ENCODE peak calls at places on chromosome 14, in four cellular contexts. One of them, this sample, is unnamed.

GRCh38 chr14:100871234-100872186 is 32.0 kb downstream of the RTL1 start:
- DNase-seq in AG04449: peak; percentile 29
- DNase-seq in heart right ventricle: no peak
- DNase-seq in cardiac fibroblast: peak; percentile 12
- DNase-seq in this sample: no peak

GRCh38 chr14:80485764-80486163 is 274.5 kb upstream of the DIO2 start:
- DNase-seq in heart right ventricle: no peak
- DNase-seq in AG04449: no peak
- DNase-seq in cardiac fibroblast: no peak
- DNase-seq in this sample: no peak

GRCh38 chr14:54711812-54712211 is 144.9 kb downstream of the SAMD4A start:
- DNase-seq in heart right ventricle: no peak
- DNase-seq in AG04449: no peak
- DNase-seq in cardiac fibroblast: no peak
- DNase-seq in this sample: no peak

GRCh38 chr14:67387195-67387594 is 24.8 kb downstream of the PLEK2 start:
- DNase-seq in heart right ventricle: no peak
- DNase-seq in AG04449: no peak
- DNase-seq in cardiac fibroblast: no peak
- DNase-seq in this sample: no peak

GRCh38 chr14:67359319-67359774 is 257 bp downstream of the ATP6V1D start:
- DNase-seq in heart right ventricle: peak; percentile 22
- DNase-seq in AG04449: no peak
- DNase-seq in cardiac fibroblast: peak; percentile 57
- DNase-seq in this sample: peak; percentile 18

GRCh38 chr14:55419663-55420062 is 8.0 kb upstream of the ATG14 start:
- DNase-seq in heart right ventricle: no peak
- DNase-seq in AG04449: no peak
- DNase-seq in cardiac fibroblast: no peak
- DNase-seq in this sample: no peak

GRCh38 chr14:99768381-99768780 is 24.8 kb upstream of the EML1 start:
- DNase-seq in heart right ventricle: no peak
- DNase-seq in AG04449: no peak
- DNase-seq in cardiac fibroblast: no peak
- DNase-seq in this sample: no peak

GRCh38 chr14:86847176-86847575 is 1145.8 kb downstream of the GALC start:
- DNase-seq in AG04449: no peak
- DNase-seq in cardiac fibroblast: no peak
- DNase-seq in heart right ventricle: no peak
- DNase-seq in this sample: no peak

GRCh38 chr14:61147369-61147897 is 133.7 kb downstream of the TMEM30B start:
- DNase-seq in heart right ventricle: no peak
- DNase-seq in AG04449: peak; percentile 41
- DNase-seq in cardiac fibroblast: peak; percentile 63
- DNase-seq in this sample: no peak

GRCh38 chr14:37583358-37584210 is 11.5 kb downstream of the FOXA1 start:
- DNase-seq in heart right ventricle: peak; percentile 7
- DNase-seq in AG04449: no peak
- DNase-seq in cardiac fibroblast: no peak
- DNase-seq in this sample: no peak

GRCh38 chr14:77155083-77155482 is 13.5 kb upstream of the ZDHHC22 start:
- DNase-seq in heart right ventricle: no peak
- DNase-seq in cardiac fibroblast: no peak
- DNase-seq in AG04449: no peak
- DNase-seq in this sample: no peak

GRCh38 chr14:77154421-77154820 is 12.8 kb upstream of the ZDHHC22 start:
- DNase-seq in AG04449: no peak
- DNase-seq in heart right ventricle: no peak
- DNase-seq in cardiac fibroblast: no peak
- DNase-seq in this sample: no peak

GRCh38 chr14:77153802-77154201 is 12.2 kb upstream of the ZDHHC22 start:
- DNase-seq in heart right ventricle: no peak
- DNase-seq in cardiac fibroblast: no peak
- DNase-seq in AG04449: no peak
- DNase-seq in this sample: no peak

GRCh38 chr14:77151245-77151644 is 9.7 kb upstream of the ZDHHC22 start:
- DNase-seq in AG04449: no peak
- DNase-seq in cardiac fibroblast: peak; percentile 14
- DNase-seq in heart right ventricle: no peak
- DNase-seq in this sample: no peak

GRCh38 chr14:77151918-77152588 is 10.5 kb upstream of the ZDHHC22 start:
- DNase-seq in heart right ventricle: no peak
- DNase-seq in AG04449: no peak
- DNase-seq in cardiac fibroblast: peak; percentile 50
- DNase-seq in this sample: no peak
- TF ChIP-seq CTCF in heart right ventricle: no peak
- TF ChIP-seq CTCF in AG04449: no peak
- TF ChIP-seq CTCF in cardiac fibroblast: peak; percentile 7
- TF ChIP-seq CTCF in this sample: peak; percentile 8

GRCh38 chr14:20971705-20972021 is 16.4 kb downstream of the RNASE2 start:
- DNase-seq in cardiac fibroblast: no peak
- DNase-seq in AG04449: no peak
- DNase-seq in heart right ventricle: no peak
- DNase-seq in this sample: no peak
- H3K4me3 ChIP-seq in cardiac fibroblast: peak overlapping the region; percentile 61
- H3K4me3 ChIP-seq in AG04449: peak overlapping the region; percentile 73
- H3K4me3 ChIP-seq in heart right ventricle: no peak overlapping the region
- H3K4me3 ChIP-seq in this sample: peak overlapping the region; percentile 78

DNA sequence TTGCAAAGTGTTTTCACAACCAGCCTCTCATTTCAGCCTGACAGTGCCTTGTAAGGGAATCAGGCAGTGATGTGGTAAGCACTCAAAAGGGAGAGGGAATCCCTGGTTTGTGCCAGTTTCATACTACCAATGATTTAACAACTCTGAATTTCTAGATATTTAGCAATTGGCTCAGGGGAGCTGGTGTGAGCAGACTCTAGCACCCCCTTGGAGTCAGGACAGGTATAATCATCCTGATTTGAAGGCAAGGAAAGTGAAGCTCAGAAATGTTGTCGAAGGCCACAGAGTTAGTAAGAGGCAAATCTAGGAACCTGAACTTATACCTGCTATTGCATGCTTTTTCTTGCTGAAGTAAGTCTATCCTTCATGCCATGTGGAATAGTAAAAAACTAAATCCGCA is 63.1 kb upstream of the DACT1 start:
- DNase-seq in heart right ventricle: no peak
- DNase-seq in cardiac fibroblast: peak; percentile 18
- DNase-seq in AG04449: no peak
- DNase-seq in this sample: no peak
- TF ChIP-seq CTCF in heart right ventricle: no peak
- TF ChIP-seq CTCF in cardiac fibroblast: peak; percentile 2
- TF ChIP-seq CTCF in AG04449: no peak
- TF ChIP-seq CTCF in this sample: peak; percentile 34

GRCh38 chr14:21194597-21194996 is 38.7 kb upstream of the OR5AU1 start:
- DNase-seq in AG04449: no peak
- DNase-seq in heart right ventricle: no peak
- DNase-seq in cardiac fibroblast: no peak
- DNase-seq in this sample: no peak
- H3K4me3 ChIP-seq in AG04449: no peak overlapping the region
- H3K4me3 ChIP-seq in heart right ventricle: no peak overlapping the region
- H3K4me3 ChIP-seq in cardiac fibroblast: no peak overlapping the region
- H3K4me3 ChIP-seq in this sample: no peak overlapping the region

DNA sequence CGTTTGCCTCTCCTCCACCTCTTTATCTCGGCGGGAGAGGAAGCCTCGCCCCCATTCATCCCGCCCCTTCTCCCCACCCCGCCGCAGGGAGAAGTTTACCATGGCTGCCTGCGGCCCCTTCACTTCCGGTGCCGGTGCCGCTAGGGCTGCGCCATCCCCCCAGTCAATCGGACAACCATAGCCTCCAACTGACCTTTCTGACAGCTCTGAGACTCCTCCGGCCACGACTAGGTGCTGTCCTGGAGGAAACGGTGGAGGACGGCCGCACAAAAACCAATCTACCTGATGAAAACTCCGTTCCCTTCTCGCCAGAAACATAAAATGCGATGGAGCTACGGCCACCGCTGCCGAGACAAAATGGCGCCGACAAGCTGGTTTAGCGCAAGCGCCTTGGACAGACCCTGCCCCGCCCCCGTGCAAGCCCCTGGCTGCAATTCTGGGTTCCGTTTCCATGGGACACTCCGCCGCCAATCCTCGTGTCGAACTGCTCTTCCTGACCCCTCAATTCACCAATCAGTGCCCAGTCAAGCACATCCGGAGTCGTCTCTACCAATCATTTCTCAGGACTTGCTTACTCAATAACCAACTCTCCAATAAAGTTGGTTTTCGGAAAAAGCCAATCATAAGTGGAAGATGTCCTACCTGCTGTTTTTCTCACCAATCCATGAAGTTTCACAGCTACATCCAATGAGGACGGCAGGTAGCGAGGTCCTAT is 436 bp upstream of the ARID4A start:
- DNase-seq in cardiac fibroblast: peak; percentile 100
- DNase-seq in heart right ventricle: peak; percentile 98
- DNase-seq in AG04449: peak; percentile 100
- DNase-seq in this sample: peak; percentile 100
- TF ChIP-seq CTCF in cardiac fibroblast: no peak
- TF ChIP-seq CTCF in heart right ventricle: no peak
- TF ChIP-seq CTCF in AG04449: no peak
- TF ChIP-seq CTCF in this sample: peak; percentile 5